ENCODE peak calls at places on chromosomes 4 and X, in four cellular contexts. W, P, I and M are unnamed samples.

GRCh38 chr4:104394409-104394813 is 100.3 kb downstream of the CXXC4 start:
- DNase-seq in W (peak; percentile 51), P (no peak), I (no peak), M (no peak)

GRCh38 chr4:109049926-109050325 is 252.5 kb downstream of the COL25A1 start:
- DNase-seq in W (no peak), P (no peak), I (no peak), M (no peak)

GRCh38 chr4:785332-786073 is 40.4 kb downstream of the CPLX1 start:
- DNase-seq in W (no peak), P (no peak), I (peak; percentile 62), M (no peak)

GRCh38 chr4:124874172-124874450 is 161.6 kb upstream of the ANKRD50 start:
- DNase-seq in W (no peak), P (no peak), I (no peak), M (no peak)

GRCh38 chr4:42205551-42205950 is 53.1 kb upstream of the BEND4 start:
- DNase-seq in W (no peak), P (no peak), I (no peak), M (no peak)

GRCh38 chr4:60913026-60913425 is 287.1 kb upstream of the ADGRL3 start:
- DNase-seq in W (no peak), P (no peak), I (no peak), M (no peak)

GRCh38 chr4:98467627-98468072 is 190.8 kb downstream of the TSPAN5 start:
- DNase-seq in W (peak; percentile 90), P (peak; percentile 57), I (peak; percentile 66), M (peak; percentile 89)

GRCh38 chrX:70026112-70026850 is 23.5 kb downstream of the AWAT2 start:
- DNase-seq in W (no peak), P (no peak), I (no peak), M (no peak)

GRCh38 chrX:71859637-71860036 is 51.0 kb upstream of the NHSL2 start:
- DNase-seq in W (peak; percentile 53), P (no peak), I (no peak), M (peak; percentile 63)

GRCh38 chr4:54958236-54958635 is 167.2 kb downstream of the KDR start:
- DNase-seq in W (no peak), P (no peak), I (no peak), M (peak; percentile 90)

GRCh38 chr4:83639849-83640493 is 104.1 kb downstream of the GPAT3 start:
- DNase-seq in W (peak; percentile 77), P (peak; percentile 46), I (no peak), M (peak; percentile 88)

GRCh38 chr4:87032884-87033533 is 98.2 kb downstream of the AFF1 start:
- DNase-seq in W (no peak), P (no peak), I (no peak), M (no peak)

DNA sequence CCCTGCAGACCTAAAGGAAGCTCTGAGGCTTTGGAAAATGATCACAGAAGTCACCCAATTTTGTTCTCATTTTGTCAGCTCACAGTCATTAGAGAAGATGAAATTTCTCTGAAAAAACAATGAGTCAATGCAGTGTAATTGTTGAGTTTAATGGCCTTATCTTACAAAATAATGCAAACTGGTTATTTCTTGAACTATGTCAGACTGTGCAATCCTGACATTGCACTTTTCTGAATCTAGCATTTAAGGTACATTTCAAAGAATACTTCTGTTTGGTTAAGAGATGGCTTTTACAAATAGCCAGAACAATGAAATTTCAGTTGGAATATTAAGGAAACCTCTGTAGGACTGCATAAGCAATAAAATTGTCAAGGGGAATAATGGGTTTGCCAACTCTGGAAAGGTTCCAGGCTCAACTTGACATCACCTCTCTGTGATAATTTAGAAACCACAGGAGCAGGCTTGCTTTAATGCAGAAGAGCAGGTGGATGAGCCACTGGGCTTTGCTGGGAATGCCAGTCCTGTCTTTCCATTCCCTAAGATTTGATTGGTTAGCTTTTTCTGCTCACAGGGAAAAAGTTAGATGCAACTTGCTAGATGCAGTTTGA is 222.8 kb downstream of the FRMPD4 start:
- DNase-seq in W (no peak), P (no peak), I (no peak), M (peak; percentile 14)
- H3K27ac ChIP-seq in W (no peak overlapping the region), P (peak overlapping the region; percentile 78), I (no peak overlapping the region), M (no peak overlapping the region)

GRCh38 chr4:186192068-186192751 is 843 bp downstream of the CYP4V2 start:
- DNase-seq in W (peak; percentile 71), P (peak; percentile 23), I (peak; percentile 60), M (peak; percentile 55)

GRCh38 chr4:186191266-186192067 is at the start of gene CYP4V2:
- DNase-seq in W (peak; percentile 86), P (peak; percentile 42), I (peak; percentile 93), M (peak; percentile 86)

GRCh38 chr4:186188107-186188506 is 3.3 kb upstream of the CYP4V2 start:
- DNase-seq in W (no peak), P (no peak), I (no peak), M (no peak)

GRCh38 chr4:186189656-186190055 is 1.7 kb upstream of the CYP4V2 start:
- DNase-seq in W (no peak), P (no peak), I (no peak), M (no peak)

DNA sequence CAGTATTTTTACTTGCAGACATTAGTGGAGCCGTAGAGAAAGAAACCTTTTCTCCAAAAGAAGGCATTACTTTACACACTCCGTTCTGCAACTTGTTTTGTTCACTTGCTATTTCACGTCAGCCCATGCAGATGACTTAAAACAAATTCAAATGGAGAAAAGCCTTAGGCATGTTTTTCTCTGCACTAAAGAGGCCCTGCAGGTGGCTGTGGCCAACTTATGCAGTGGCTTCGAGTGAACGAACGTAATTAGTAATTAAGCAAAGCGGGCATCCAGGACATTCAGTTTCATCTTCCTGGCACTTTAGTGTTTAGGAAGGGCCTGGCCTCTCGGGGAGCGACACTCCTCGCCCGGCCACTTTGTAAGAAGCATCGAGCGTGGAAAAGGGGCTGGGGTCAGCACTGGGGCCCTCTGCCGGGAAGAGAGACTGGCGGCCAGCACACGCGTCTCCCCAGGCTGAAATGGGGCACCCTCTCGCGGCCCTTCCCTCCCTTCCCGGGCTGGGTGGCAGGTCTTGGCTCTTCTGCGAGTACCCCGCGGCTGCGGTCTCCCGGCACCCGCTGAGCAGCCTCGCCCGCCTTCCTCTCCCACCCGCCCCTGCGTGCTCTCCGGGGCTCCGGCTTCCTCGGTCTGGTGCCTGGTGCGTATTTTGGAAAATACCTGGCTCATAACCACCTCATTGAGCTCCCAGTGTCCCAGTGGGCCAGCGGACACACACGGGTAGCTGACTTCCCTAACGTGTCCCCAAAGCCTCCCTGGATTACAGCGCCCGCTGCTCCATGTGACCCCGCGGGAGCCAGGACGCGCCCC is 706 bp upstream of the CYP4V2 start:
- DNase-seq in W (peak; percentile 66), P (peak; percentile 33), I (peak; percentile 78), M (peak; percentile 22)
- TF ChIP-seq CTCF in W (no peak), P (no peak), I (no peak), M (peak; percentile 7)

GRCh38 chrX:154443479-154443910 is 446 bp upstream of the FAM50A start:
- DNase-seq in W (no peak), P (no peak), I (no peak), M (no peak)
- H3K4me3 ChIP-seq in W (no peak overlapping the region), P (peak overlapping the region; percentile 99), I (peak overlapping the region; percentile 75), M (peak overlapping the region; percentile 60)

GRCh38 chrX:40156472-40157227 is 58.9 kb upstream of the BCOR start:
- DNase-seq in W (peak; percentile 50), P (no peak), I (no peak), M (no peak)

GRCh38 chrX:40158036-40158706 is 60.4 kb upstream of the BCOR start:
- DNase-seq in W (peak; percentile 50), P (peak; percentile 70), I (peak; percentile 63), M (peak; percentile 75)

GRCh38 chrX:40154853-40155616 is 57.3 kb upstream of the BCOR start:
- DNase-seq in W (peak; percentile 93), P (peak; percentile 44), I (peak; percentile 71), M (peak; percentile 75)

GRCh38 chrX:40155617-40156471 is 58.1 kb upstream of the BCOR start:
- DNase-seq in W (peak; percentile 52), P (peak; percentile 32), I (no peak), M (no peak)

GRCh38 chrX:40157228-40158035 is 59.7 kb upstream of the BCOR start:
- DNase-seq in W (no peak), P (no peak), I (no peak), M (no peak)
- H3K27ac ChIP-seq in W (peak overlapping the region; percentile 54), P (peak overlapping the region; percentile 81), I (no peak overlapping the region), M (no peak overlapping the region)